ENCODE peak calls at places on chromosomes 7 and 10, in eight cellular contexts. U is upper lobe of left lung, H is fibroblast of lung, K is heart right ventricle, D is spleen, V is breast epithelium, G is prostate gland, E is mammary epithelial cell. P is an unnamed sample.

GRCh38 chr10:3948843-3949242 is 163.8 kb upstream of the KLF6 start:
- DNase-seq in V (no peak), E (peak; percentile 33), D (no peak), U (peak; percentile 55), G (no peak), H (peak; percentile 80), K (no peak), P (peak; percentile 74)

GRCh38 chr7:38057829-38058228 is 120.2 kb upstream of the STARD3NL start:
- DNase-seq in V (no peak), G (no peak), K (no peak), D (no peak), E (no peak), H (no peak), U (no peak), P (no peak)

GRCh38 chr7:44101966-44102845 is 1.9 kb upstream of the AEBP1 start:
- DNase-seq in H (peak; percentile 58), U (no peak), E (peak; percentile 46), G (no peak), D (peak; percentile 67), V (no peak), K (peak; percentile 40), P (no peak)

GRCh38 chr7:74490546-74490945 is 36.8 kb downstream of the GTF2IRD1 start:
- DNase-seq in D (no peak), G (no peak), E (no peak), V (no peak), U (no peak), K (no peak), H (no peak), P (no peak)

GRCh38 chr10:60384708-60385398 is 4.8 kb downstream of the ANK3 start:
- DNase-seq in V (peak; percentile 41), G (no peak), E (peak; percentile 90), D (no peak), H (peak; percentile 94), K (no peak), U (no peak), P (no peak)

GRCh38 chr10:116101616-116102015 is 171.4 kb downstream of the GFRA1 start:
- DNase-seq in U (no peak), K (no peak), G (no peak), E (no peak), D (no peak), V (no peak), H (peak; percentile 14), P (no peak)

GRCh38 chr7:138396251-138397070 is 63.6 kb upstream of the TRIM24 start:
- DNase-seq in G (no peak), V (no peak), K (no peak), U (peak; percentile 59), E (no peak), D (no peak), H (no peak), P (no peak)

GRCh38 chr10:102112210-102112817 is 7.9 kb downstream of the LDB1 start:
- DNase-seq in K (no peak), U (no peak), G (no peak), D (no peak), E (no peak), V (no peak), H (no peak), P (no peak)

GRCh38 chr10:59524373-59524772 is 162.0 kb upstream of the FAM13C start:
- DNase-seq in D (no peak), U (no peak), G (no peak), E (no peak), K (no peak), V (no peak), H (peak; percentile 12), P (no peak)

GRCh38 chr10:88763441-88763840 is 3.6 kb downstream of the LIPN start:
- DNase-seq in V (no peak), H (peak; percentile 5), K (no peak), G (no peak), D (no peak), U (no peak), E (peak; percentile 6), P (no peak)

GRCh38 chr7:36182854-36183604 is 30.0 kb downstream of the EEPD1 start:
- DNase-seq in E (no peak), D (no peak), U (no peak), G (no peak), V (no peak), K (no peak), H (no peak), P (no peak)

GRCh38 chr10:74150151-74151056 is at the start of gene AP3M1:
- DNase-seq in H (no peak), G (peak; percentile 78), K (peak; percentile 88), D (peak; percentile 96), E (peak; percentile 84), V (peak; percentile 79), U (peak; percentile 93), P (peak; percentile 76)

GRCh38 chr7:100826546-100827329 is 585 bp downstream of the EPHB4 start:
- DNase-seq in E (peak; percentile 38), D (no peak), H (no peak), U (no peak), V (no peak), K (no peak), G (peak; percentile 49), P (no peak)

GRCh38 chr10:44569193-44570091 is 184.5 kb upstream of the CXCL12 start:
- DNase-seq in D (no peak), K (peak; percentile 35), V (no peak), H (peak; percentile 72), G (no peak), U (no peak), E (no peak), P (no peak)
- H3K27ac ChIP-seq in D (peak overlapping the region; percentile 50), K (peak overlapping the region; percentile 69), V (peak overlapping the region; percentile 43), H (peak overlapping the region; percentile 66), G (no peak overlapping the region), U (no peak overlapping the region), E (no peak overlapping the region), P (no peak overlapping the region)

GRCh38 chr10:11253397-11254002 is 235.8 kb downstream of the CELF2 start:
- DNase-seq in K (no peak), E (no peak), U (no peak), G (no peak), H (no peak), D (no peak), V (no peak), P (no peak)
- H3K36me3 ChIP-seq in K (no peaks in the 10 kb centered on the region), E (no peaks in the 10 kb centered on the region), U (peaks cover 58% of the 10 kb centered on the region), G (no peaks in the 10 kb centered on the region), H (no peaks in the 10 kb centered on the region), D (peaks cover 98% of the 10 kb centered on the region), V (no peaks in the 10 kb centered on the region), P (peaks cover 84% of the 10 kb centered on the region)

GRCh38 chr7:122886357-122887081 is at the start of gene CADPS2:
- DNase-seq in D (peak; percentile 86), V (peak; percentile 71), H (peak; percentile 90), K (peak; percentile 90), E (peak; percentile 87), G (peak; percentile 87), U (peak; percentile 91), P (no peak)
- H3K4me3 ChIP-seq in D (peak within 1 kb of the TSS; percentile 51), V (peak within 1 kb of the TSS; percentile 56), H (peak within 1 kb of the TSS; percentile 81), K (peak within 1 kb of the TSS; percentile 81), E (peak within 1 kb of the TSS; percentile 78), G (peak within 1 kb of the TSS; percentile 82), U (peak within 1 kb of the TSS; percentile 61), P (no peak within 1 kb of the TSS)

GRCh38 chr10:87744606-87745005 is 73.4 kb downstream of the ATAD1 start:
- DNase-seq in D (no peak), E (no peak), V (no peak), K (no peak), G (no peak), H (no peak), U (no peak), P (no peak)

GRCh38 chr10:87734987-87735827 is 75.5 kb downstream of the PAPSS2 start:
- DNase-seq in H (peak; percentile 68), E (peak; percentile 18), U (no peak), D (no peak), V (no peak), G (no peak), K (peak; percentile 35), P (no peak)

GRCh38 chr10:87740232-87740631 is 77.8 kb downstream of the ATAD1 start:
- DNase-seq in U (no peak), E (peak; percentile 86), V (no peak), G (no peak), D (no peak), H (peak; percentile 94), K (no peak), P (no peak)
- H3K27ac ChIP-seq in U (peak overlapping the region; percentile 45), E (no peak overlapping the region), V (peak overlapping the region; percentile 14), G (no peak overlapping the region), D (peak overlapping the region; percentile 32), H (no peak overlapping the region), K (no peak overlapping the region), P (no peak overlapping the region)

GRCh38 chr7:155702616-155703015 is 58.2 kb downstream of the RBM33 start:
- DNase-seq in V (no peak), E (peak; percentile 93), H (no peak), G (no peak), D (no peak), K (no peak), U (no peak), P (no peak)
- H3K36me3 ChIP-seq in V (no peaks in the 10 kb centered on the region), E (peaks cover 5% of the 10 kb centered on the region), H (peaks cover 3% of the 10 kb centered on the region), G (no peaks in the 10 kb centered on the region), D (peaks cover 77% of the 10 kb centered on the region), K (no peaks in the 10 kb centered on the region), U (peaks cover 38% of the 10 kb centered on the region), P (peaks cover 60% of the 10 kb centered on the region)

GRCh38 chr7:107564553-107565298 is 955 bp downstream of the DUS4L start:
- DNase-seq in G (no peak), D (no peak), E (peak; percentile 93), K (no peak), H (peak; percentile 77), U (no peak), V (no peak), P (no peak)

GRCh38 chr7:107559864-107560263 is 3.9 kb downstream of the COG5 start:
- DNase-seq in H (peak; percentile 76), D (no peak), K (no peak), V (no peak), U (no peak), E (peak; percentile 55), G (no peak), P (no peak)

GRCh38 chr7:107563072-107563760 is 504 bp downstream of the COG5 start:
- DNase-seq in H (no peak), V (no peak), G (no peak), E (no peak), D (no peak), U (peak; percentile 59), K (no peak), P (no peak)

GRCh38 chr7:107563761-107564552 is at the start of the genes COG5 and DUS4L:
- DNase-seq in G (peak; percentile 84), K (peak; percentile 86), E (peak; percentile 83), V (peak; percentile 66), D (peak; percentile 95), H (peak; percentile 80), U (peak; percentile 81), P (peak; percentile 66)

GRCh38 chr7:107560898-107561516 is 2.7 kb downstream of the COG5 start:
- DNase-seq in V (no peak), E (peak; percentile 90), G (no peak), D (no peak), U (no peak), H (no peak), K (no peak), P (peak; percentile 55)
- H3K4me3 ChIP-seq in V (no peak overlapping the region), E (peak overlapping the region; percentile 46), G (no peak overlapping the region), D (no peak overlapping the region), U (no peak overlapping the region), H (no peak overlapping the region), K (no peak overlapping the region), P (peak overlapping the region; percentile 10)

DNA sequence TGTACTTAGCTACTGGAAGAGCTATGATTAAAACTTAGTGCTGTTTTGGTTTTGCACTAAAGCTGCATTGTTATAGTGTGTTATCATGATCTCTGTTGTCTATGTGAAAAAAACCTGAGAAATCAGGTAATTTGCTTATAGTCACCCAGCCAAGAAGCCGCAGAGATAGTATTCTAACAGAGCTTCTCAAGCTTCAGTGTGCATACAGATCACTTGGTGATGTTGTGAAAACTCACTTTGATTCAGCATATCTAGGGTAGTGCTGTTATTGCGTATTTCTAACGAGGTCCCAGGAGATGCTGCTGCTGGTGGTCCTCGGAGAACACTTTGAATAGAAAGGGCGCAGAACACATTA is 68.5 kb upstream of the PDCD4 start:
- DNase-seq in V (no peak), H (no peak), E (no peak), U (no peak), D (no peak), K (no peak), G (no peak), P (no peak)
- H3K27ac ChIP-seq in V (peak overlapping the region; percentile 77), H (no peak overlapping the region), E (no peak overlapping the region), U (peak overlapping the region; percentile 48), D (peak overlapping the region; percentile 62), K (peak overlapping the region; percentile 34), G (peak overlapping the region; percentile 59), P (peak overlapping the region; percentile 34)

P was measured in effector memory CD4-positive, alpha-beta T cell.